ENCODE peak calls at places on chromosome 17, in four cellular contexts. R, N, J and Z are unnamed samples.

GRCh38 chr17:37833237-37833859 is 88.5 kb upstream of the HNF1B start:
- DNase-seq in N (no peak), J (no peak), R (no peak), Z (no peak)

GRCh38 chr17:71530227-71530626 is 590.6 kb upstream of the SOX9 start:
- DNase-seq in N (no peak), J (no peak), R (no peak), Z (no peak)

GRCh38 chr17:77881545-77881944 is 77.0 kb upstream of the TNRC6C start:
- DNase-seq in N (no peak), J (no peak), R (no peak), Z (no peak)

GRCh38 chr17:43940630-43941029 is 1.6 kb downstream of the PPY start:
- DNase-seq in R (peak; percentile 1), J (no peak), N (peak; percentile 69), Z (no peak)

GRCh38 chr17:57332501-57332900 is 76.2 kb downstream of the MSI2 start:
- DNase-seq in J (no peak), R (no peak), N (no peak), Z (no peak)

GRCh38 chr17:40190197-40191021 is 13.1 kb downstream of the RAPGEFL1 start:
- DNase-seq in N (no peak), J (no peak), R (peak; percentile 75), Z (no peak)

GRCh38 chr17:48612854-48613691 is 2.0 kb downstream of the HOXB8 start:
- DNase-seq in J (no peak), R (no peak), N (no peak), Z (no peak)

GRCh38 chr17:64343833-64344637 is 46.6 kb downstream of the PECAM1 start:
- DNase-seq in N (no peak), R (peak; percentile 35), J (peak; percentile 78), Z (peak; percentile 75)

GRCh38 chr17:79156463-79157095 is 82.0 kb downstream of the ENGASE start:
- DNase-seq in R (no peak), J (no peak), N (no peak), Z (no peak)